ENCODE peak calls at places on chromosome 18, in eight cellular contexts. Q is CD8-positive, alpha-beta T cell; N is colonic mucosa; X is K562; I is effector memory CD4-positive, alpha-beta T cell; C is GM12878; G is CD4-positive, alpha-beta memory T cell; D is ascending aorta. K is an unnamed sample. For H3K4me1, the result is how much of the 10 kb centered on the place peaks cover.

GRCh38 chr18:4254840-4255239 is 200.3 kb downstream of the DLGAP1 start:
- DNase-seq in C (no peak), Q (no peak), D (no peak), I (no peak), X (no peak), N (no peak), G (no peak), K (no peak)

GRCh38 chr18:10562773-10563160 is 36.9 kb downstream of the NAPG start:
- DNase-seq in I (no peak), G (no peak), X (no peak), N (no peak), D (no peak), Q (no peak), C (no peak), K (no peak)

GRCh38 chr18:27673861-27674260 is 488.8 kb upstream of the CHST9 start:
- DNase-seq in X (no peak), G (no peak), Q (no peak), C (no peak), D (no peak), I (no peak), N (no peak), K (no peak)

GRCh38 chr18:63244585-63244984 is 75.0 kb downstream of the BCL2 start:
- DNase-seq in D (no peak), I (no peak), C (no peak), N (no peak), X (no peak), Q (no peak), G (no peak), K (no peak)

GRCh38 chr18:7897119-7897518 is 330.0 kb downstream of the PTPRM start:
- DNase-seq in C (no peak), D (peak), X (no peak), G (no peak), I (no peak), N (no peak), Q (no peak), K (no peak)

GRCh38 chr18:58848685-58849084 is 16.0 kb upstream of the ZNF532 start:
- DNase-seq in I (no peak), N (no peak), C (no peak), G (no peak), Q (no peak), X (no peak), D (no peak), K (no peak)

GRCh38 chr18:240175-240574 is 27.7 kb downstream of the THOC1 start:
- DNase-seq in X (no peak), N (no peak), Q (no peak), D (no peak), I (no peak), C (no peak), G (no peak), K (no peak)

GRCh38 chr18:77702686-77703085 is 453.0 kb downstream of the GALR1 start:
- DNase-seq in N (no peak), C (no peak), Q (no peak), X (no peak), I (no peak), G (no peak), D (no peak), K (peak)

GRCh38 chr18:2654105-2654827 is 1.3 kb upstream of the SMCHD1 start:
- DNase-seq in Q (no peak), I (no peak), C (no peak), G (no peak), N (no peak), D (no peak), X (no peak), K (no peak)

GRCh38 chr18:31612124-31612523 is 20.4 kb downstream of the TTR start:
- DNase-seq in N (no peak), D (no peak), Q (no peak), I (no peak), G (no peak), X (no peak), C (no peak), K (no peak)

GRCh38 chr18:24935896-24936295 is 416.1 kb downstream of the ZNF521 start:
- DNase-seq in C (no peak), X (no peak), G (no peak), Q (no peak), N (no peak), D (no peak), I (no peak), K (no peak)

GRCh38 chr18:68431111-68431921 is 283.6 kb downstream of the TMX3 start:
- DNase-seq in C (no peak), D (no peak), N (no peak), I (no peak), X (no peak), Q (no peak), G (no peak), K (no peak)

GRCh38 chr18:35616664-35617423 is 35.3 kb downstream of the GALNT1 start:
- DNase-seq in N (peak), C (peak), G (peak), Q (peak), I (peak), X (no peak), D (peak), K (no peak)

GRCh38 chr18:76436342-76436741 is 58.7 kb downstream of the ZNF516 start:
- DNase-seq in I (no peak), D (no peak), Q (no peak), N (no peak), G (no peak), X (no peak), C (no peak), K (no peak)

GRCh38 chr18:58221060-58221725 is 177.2 kb downstream of the NEDD4L start:
- DNase-seq in C (no peak), X (peak), D (no peak), I (no peak), Q (no peak), N (peak), G (no peak), K (no peak)

GRCh38 chr18:44725300-44726096 is 44.8 kb downstream of the SETBP1 start:
- DNase-seq in G (peak), I (peak), X (peak), C (peak), D (peak), N (no peak), Q (peak), K (no peak)

GRCh38 chr18:31171159-31171839 is 8.6 kb upstream of the DSC1 start:
- DNase-seq in N (no peak), I (no peak), G (no peak), Q (no peak), C (no peak), X (no peak), D (no peak), K (no peak)

GRCh38 chr18:36947820-36948348 is 119.0 kb downstream of the KIAA1328 start:
- DNase-seq in C (no peak), Q (no peak), N (no peak), I (no peak), D (no peak), X (no peak), G (no peak), K (peak)

GRCh38 chr18:11902522-11903292 is 5.4 kb downstream of the MPPE1 start:
- DNase-seq in G (no peak), C (no peak), I (no peak), Q (no peak), X (no peak), D (no peak), N (no peak), K (no peak)

GRCh38 chr18:33270297-33270696 is 170.2 kb downstream of the CCDC178 start:
- DNase-seq in C (no peak), D (no peak), X (no peak), G (no peak), N (no peak), I (no peak), Q (no peak), K (no peak)

GRCh38 chr18:48402953-48403352 is 6.2 kb downstream of the ZBTB7C start:
- DNase-seq in C (no peak), N (no peak), G (no peak), Q (no peak), D (no peak), X (no peak), I (no peak), K (no peak)

GRCh38 chr18:51498085-51498855 is 300.8 kb upstream of the MEX3C start:
- DNase-seq in I (no peak), Q (no peak), N (no peak), C (no peak), D (no peak), G (no peak), X (no peak), K (no peak)

GRCh38 chr18:31680836-31681568 is 3.4 kb downstream of the B4GALT6 start:
- DNase-seq in I (no peak), Q (no peak), D (no peak), X (peak), C (no peak), N (peak), G (no peak), K (no peak)

GRCh38 chr18:77297919-77298571 is 48.4 kb downstream of the GALR1 start:
- DNase-seq in I (no peak), N (no peak), C (no peak), X (no peak), D (no peak), Q (no peak), G (no peak), K (no peak)

GRCh38 chr18:70385474-70385873 is 96.6 kb downstream of the SOCS6 start:
- DNase-seq in I (no peak), G (no peak), D (no peak), N (no peak), Q (no peak), C (no peak), X (no peak), K (no peak)

GRCh38 chr18:43588838-43589237 is 311.5 kb upstream of the SYT4 start:
- DNase-seq in N (no peak), X (no peak), C (no peak), G (no peak), I (no peak), Q (no peak), D (no peak), K (no peak)

GRCh38 chr18:24333116-24333515 is 64.5 kb downstream of the OSBPL1A start:
- DNase-seq in N (no peak), I (no peak), C (no peak), X (no peak), G (no peak), Q (no peak), D (no peak), K (no peak)

GRCh38 chr18:54052259-54052658 is 172.2 kb downstream of the MBD2 start:
- DNase-seq in D (no peak), G (no peak), N (no peak), I (no peak), C (no peak), X (no peak), Q (no peak), K (no peak)

GRCh38 chr18:77495982-77496690 is 246.5 kb downstream of the GALR1 start:
- DNase-seq in I (no peak), C (no peak), D (no peak), Q (no peak), G (no peak), X (no peak), N (no peak), K (no peak)

GRCh38 chr18:3402962-3403585 is 46.9 kb upstream of the TGIF1 start:
- DNase-seq in D (no peak), X (no peak), C (no peak), Q (no peak), G (no peak), N (no peak), I (no peak), K (no peak)

GRCh38 chr18:63264871-63265270 is 54.7 kb downstream of the BCL2 start:
- DNase-seq in G (no peak), Q (no peak), C (no peak), N (no peak), X (no peak), D (no peak), I (no peak), K (no peak)

GRCh38 chr18:51622676-51623075 is 425.2 kb upstream of the MEX3C start:
- DNase-seq in N (no peak), X (no peak), D (no peak), Q (no peak), I (no peak), C (no peak), G (no peak), K (no peak)

GRCh38 chr18:3594760-3595241 is 144.8 kb downstream of the TGIF1 start:
- DNase-seq in N (peak), Q (no peak), D (no peak), G (peak), C (no peak), X (no peak), I (peak), K (no peak)

GRCh38 chr18:46398625-46399024 is 258.4 kb downstream of the LOXHD1 start:
- DNase-seq in C (no peak), Q (no peak), I (no peak), G (no peak), X (no peak), D (no peak), N (no peak), K (no peak)

GRCh38 chr18:12287684-12288405 is 20.2 kb upstream of the TUBB6 start:
- DNase-seq in X (peak), D (peak), N (peak), Q (no peak), G (no peak), C (no peak), I (no peak), K (no peak)

GRCh38 chr18:76445741-76446232 is 49.3 kb downstream of the ZNF516 start:
- DNase-seq in C (no peak), X (no peak), Q (no peak), D (no peak), I (no peak), G (no peak), N (no peak), K (no peak)

GRCh38 chr18:13520306-13520705 is 206.1 kb downstream of the FAM210A start:
- DNase-seq in C (no peak), G (no peak), N (no peak), X (no peak), D (peak), Q (no peak), I (no peak), K (no peak)

GRCh38 chr18:13514558-13514957 is 211.8 kb downstream of the FAM210A start:
- DNase-seq in X (no peak), D (no peak), N (no peak), I (no peak), Q (no peak), C (no peak), G (no peak), K (no peak)

GRCh38 chr18:13516855-13517254 is 209.5 kb downstream of the FAM210A start:
- DNase-seq in N (no peak), X (no peak), C (no peak), Q (no peak), D (peak), I (no peak), G (no peak), K (no peak)

GRCh38 chr18:13518382-13518781 is 208.0 kb downstream of the FAM210A start:
- DNase-seq in D (no peak), Q (no peak), G (no peak), X (no peak), N (no peak), C (no peak), I (no peak), K (no peak)

DNA sequence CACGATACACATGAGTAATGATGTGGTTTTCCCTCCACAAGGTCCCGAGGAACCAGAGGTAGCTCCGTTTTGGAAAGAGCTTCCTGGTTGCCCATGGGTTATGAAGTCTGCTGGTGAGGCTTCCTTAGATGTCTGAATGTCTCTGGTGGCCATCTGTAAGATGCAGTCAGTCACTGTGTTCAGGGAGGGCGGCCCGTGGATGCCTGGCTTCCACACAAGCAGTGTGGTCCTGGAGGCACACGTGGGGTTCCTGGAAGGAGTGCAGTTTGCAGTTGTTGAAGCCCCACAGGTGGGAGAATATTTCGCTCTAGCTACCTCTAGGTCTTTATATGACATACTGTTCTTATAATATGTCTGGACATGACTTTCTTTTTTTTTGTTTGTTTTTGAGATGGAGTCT is 209.0 kb downstream of the FAM210A start:
- DNase-seq in X (no peak), C (no peak), N (no peak), G (no peak), I (no peak), Q (no peak), D (peak), K (no peak)
- H3K4me1 ChIP-seq in X (under half), C (under half), N (under half), G (under half), I (under half), Q (under half), D (under half), K (under half)

GRCh38 chr18:9092665-9093064 is 9.8 kb upstream of the NDUFV2 start:
- DNase-seq in I (no peak), Q (no peak), C (no peak), D (no peak), G (no peak), N (peak), X (no peak), K (no peak)
- H3K27ac ChIP-seq in I (no peak), Q (no peak), C (no peak), D (no peak), G (peak), N (peak), X (no peak), K (no peak)

GRCh38 chr18:52677991-52678390 is 338.0 kb downstream of the DCC start:
- DNase-seq in I (no peak), G (no peak), C (no peak), X (no peak), D (no peak), Q (no peak), N (no peak), K (no peak)
- H3K4me1 ChIP-seq in I (under half), G (under half), C (under half), X (under half), D (under half), Q (under half), N (under half), K (under half)

GRCh38 chr18:49874238-49874637 is 60.9 kb upstream of the ACAA2 start:
- DNase-seq in I (no peak), X (no peak), D (no peak), C (no peak), N (no peak), G (no peak), Q (no peak), K (no peak)
- H3K27ac ChIP-seq in I (no peak), X (no peak), D (no peak), C (no peak), N (no peak), G (no peak), Q (no peak), K (no peak)

DNA sequence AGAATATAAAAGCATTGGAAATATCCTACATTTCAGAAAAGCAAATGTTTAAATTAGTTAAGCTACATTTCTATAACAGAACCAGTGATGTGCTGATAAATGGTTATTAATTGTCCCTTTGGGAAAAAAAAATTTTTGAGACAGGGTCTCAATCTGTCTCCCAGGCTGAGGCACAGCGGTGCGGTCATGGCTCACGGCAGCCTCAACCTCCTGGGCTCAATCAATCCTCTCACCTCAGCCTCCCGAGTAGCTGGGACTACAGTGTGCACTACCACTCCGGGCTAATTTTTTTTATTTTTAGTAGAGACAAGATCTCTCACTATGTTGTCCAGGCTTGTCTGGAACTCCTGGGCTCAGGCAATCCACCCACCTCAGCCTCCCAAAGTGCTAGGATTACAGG is 194.8 kb upstream of the SALL3 start:
- DNase-seq in X (no peak), G (no peak), D (no peak), Q (no peak), N (no peak), C (no peak), I (no peak), K (no peak)
- H3K4me1 ChIP-seq in X (under half), G (under half), D (under half), Q (under half), N (under half), C (under half), I (under half), K (under half)

DNA sequence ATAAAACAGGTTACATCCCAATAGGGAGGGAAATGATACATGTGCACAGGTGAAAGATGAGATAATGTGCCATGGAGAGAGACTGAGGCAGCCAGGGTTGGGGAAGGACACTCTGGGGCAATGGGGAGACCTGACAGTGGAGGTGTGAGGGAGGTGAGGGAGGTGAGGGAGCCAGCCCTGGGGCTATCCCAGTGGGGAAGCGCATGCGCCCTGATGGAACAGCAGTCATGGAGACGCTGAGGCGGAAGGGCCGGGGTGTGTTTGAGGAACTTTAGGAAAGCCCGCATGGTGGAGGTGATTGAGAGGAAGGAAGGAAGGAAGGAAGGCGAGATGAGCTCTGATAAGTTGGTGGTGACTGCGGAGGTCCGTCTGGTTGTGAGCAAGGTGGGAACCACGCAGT is 66.5 kb downstream of the CABLES1 start:
- DNase-seq in C (no peak), X (no peak), G (no peak), Q (no peak), N (no peak), D (no peak), I (no peak), K (no peak)
- H3K27ac ChIP-seq in C (no peak), X (no peak), G (no peak), Q (no peak), N (no peak), D (no peak), I (no peak), K (no peak)

K was measured in iPS DF 6.9.